ENCODE peak calls at places on chromosomes 2 and 18, in five cellular contexts. Z is heart left ventricle, P is NCI-H1092 treated with DMSO at 0.1 percent for 48 hours, G is cardiac fibroblast, C is NCI-H1436 treated with DMSO at 0.1 percent for 48 hours. A is an unnamed sample.

GRCh38 chr2:100269889-100270288 is 52.4 kb downstream of the LONRF2 start:
- DNase-seq in Z (no peak), P (no peak), G (no peak), C (no peak), A (no peak)

GRCh38 chr2:127891806-127892205 is 6.0 kb upstream of the AMMECR1L start:
- DNase-seq in Z (no peak), P (no peak), G (peak; percentile 9), C (no peak), A (no peak)

GRCh38 chr2:210263841-210264240 is 38.6 kb upstream of the ACADL start:
- DNase-seq in Z (no peak), P (no peak), G (no peak), C (no peak), A (no peak)

GRCh38 chr2:47534179-47534919 is 131.4 kb downstream of the MSH2 start:
- DNase-seq in Z (no peak), P (no peak), G (peak; percentile 66), C (peak; percentile 54), A (peak; percentile 51)

GRCh38 chr2:214543386-214543955 is 132.6 kb downstream of the VWC2L start:
- DNase-seq in Z (no peak), P (no peak), G (no peak), C (no peak), A (peak; percentile 2)

GRCh38 chr2:7032371-7032770 is 115.2 kb downstream of the RNF144A start:
- DNase-seq in Z (no peak), P (no peak), G (no peak), C (no peak), A (no peak)

GRCh38 chr18:21997207-21998143 is 171.9 kb upstream of the GATA6 start:
- DNase-seq in Z (no peak), P (peak; percentile 24), G (peak; percentile 69), C (peak; percentile 18), A (no peak)

GRCh38 chr2:231483398-231484329 is 19.4 kb upstream of the NCL start:
- DNase-seq in Z (peak; percentile 56), P (no peak), G (peak; percentile 40), C (no peak), A (no peak)

GRCh38 chr2:77086478-77086877 is 435.7 kb downstream of the LRRTM4 start:
- DNase-seq in Z (no peak), P (no peak), G (no peak), C (no peak), A (no peak)

GRCh38 chr2:162293122-162293781 is 25.2 kb downstream of the IFIH1 start:
- DNase-seq in Z (no peak), P (no peak), G (peak; percentile 39), C (no peak), A (no peak)

GRCh38 chr2:121904656-121905055 is 149.2 kb downstream of the TSN start:
- DNase-seq in Z (no peak), P (no peak), G (no peak), C (no peak), A (no peak)

GRCh38 chr18:54608008-54608642 is 17.1 kb downstream of the DYNAP start:
- DNase-seq in Z (no peak), P (no peak), G (peak; percentile 24), C (no peak), A (no peak)

GRCh38 chr18:31581498-31582197 is 10.0 kb upstream of the TTR start:
- DNase-seq in Z (no peak), P (no peak), G (peak; percentile 16), C (no peak), A (no peak)

GRCh38 chr2:221911890-221912289 is 339.8 kb upstream of the EPHA4 start:
- DNase-seq in Z (no peak), P (no peak), G (no peak), C (no peak), A (no peak)

GRCh38 chr2:231583982-231584381 is 8.7 kb upstream of the TEX44 start:
- DNase-seq in Z (no peak), P (no peak), G (no peak), C (no peak), A (no peak)

GRCh38 chr18:4318311-4318710 is 136.8 kb downstream of the DLGAP1 start:
- DNase-seq in Z (no peak), P (no peak), G (no peak), C (no peak), A (no peak)

GRCh38 chr18:73758446-73758845 is 389.2 kb downstream of the FBXO15 start:
- DNase-seq in Z (no peak), P (no peak), G (no peak), C (no peak), A (no peak)

GRCh38 chr2:42052702-42053481 is 5.1 kb downstream of the PKDCC start:
- DNase-seq in Z (no peak), P (no peak), G (peak; percentile 84), C (no peak), A (no peak)

GRCh38 chr2:18915227-18915626 is 325.9 kb upstream of the NT5C1B start:
- DNase-seq in Z (no peak), P (no peak), G (no peak), C (no peak), A (no peak)

GRCh38 chr2:69449906-69450305 is 12.7 kb upstream of the NFU1 start:
- DNase-seq in Z (no peak), P (no peak), G (no peak), C (no peak), A (no peak)

GRCh38 chr2:65340898-65341681 is 91.3 kb downstream of the SPRED2 start:
- DNase-seq in Z (no peak), P (no peak), G (no peak), C (no peak), A (no peak)

GRCh38 chr18:46518438-46518837 is 138.6 kb downstream of the LOXHD1 start:
- DNase-seq in Z (peak; percentile 23), P (peak; percentile 26), G (no peak), C (no peak), A (no peak)

GRCh38 chr2:118845005-118845842 is 2.2 kb downstream of the EN1 start:
- DNase-seq in Z (no peak), P (no peak), G (no peak), C (no peak), A (no peak)

GRCh38 chr2:158664987-158665386 is 130.1 kb upstream of the DAPL1 start:
- DNase-seq in Z (no peak), P (no peak), G (no peak), C (no peak), A (no peak)

GRCh38 chr2:148978736-148979135 is 59.8 kb upstream of the LYPD6B start:
- DNase-seq in Z (no peak), P (no peak), G (peak; percentile 24), C (no peak), A (no peak)

GRCh38 chr2:96468904-96469303 is 36.3 kb downstream of the NEURL3 start:
- DNase-seq in Z (no peak), P (no peak), G (no peak), C (no peak), A (no peak)

GRCh38 chr18:23260932-23261590 is 125.8 kb downstream of the CABLES1 start:
- DNase-seq in Z (no peak), P (no peak), G (no peak), C (no peak), A (no peak)

GRCh38 chr2:120224256-120224655 is 1.1 kb upstream of the TMEM185B start:
- DNase-seq in Z (no peak), P (no peak), G (no peak), C (no peak), A (no peak)

GRCh38 chr2:223075301-223076270 is 23.6 kb downstream of the KCNE4 start:
- DNase-seq in Z (no peak), P (no peak), G (no peak), C (no peak), A (no peak)

A was measured in NCI-H187 treated with DMSO at 0.1 percent for 48 hours.